ENCODE peak calls at places on chromosomes 4 and X, in eight cellular contexts. X is mammary epithelial cell, U is cardiac muscle cell, H is upper lobe of right lung, B is sigmoid colon, I is A549, W is uterus, J is SK-N-SH. Y is an unnamed sample.

GRCh38 chr4:55854132-55854531 is 684 bp downstream of the EXOC1 start:
- DNase-seq in X (no peak), U (peak), H (no peak), B (no peak), I (no peak), W (no peak), J (peak), Y (no peak)

GRCh38 chr4:8858188-8858924 is 13.3 kb downstream of the HMX1 start:
- DNase-seq in X (no peak), U (no peak), H (no peak), B (no peak), I (no peak), W (no peak), J (no peak), Y (no peak)

GRCh38 chr4:140367738-140368137 is 5.7 kb upstream of the SCOC start:
- DNase-seq in X (peak), U (no peak), H (no peak), B (no peak), I (no peak), W (no peak), J (no peak), Y (no peak)

GRCh38 chr4:8128096-8128856 is 30.3 kb downstream of the ABLIM2 start:
- DNase-seq in X (no peak), U (no peak), H (no peak), B (no peak), I (no peak), W (no peak), J (peak), Y (no peak)

GRCh38 chrX:105820247-105820646 is 2.1 kb upstream of the NRK start:
- DNase-seq in X (no peak), U (no peak), H (no peak), B (no peak), I (no peak), W (no peak), J (no peak), Y (no peak)

GRCh38 chrX:102858826-102859627 is 78.0 kb upstream of the RAB40AL start:
- DNase-seq in X (no peak), U (no peak), H (no peak), B (no peak), I (no peak), W (no peak), J (no peak), Y (no peak)

GRCh38 chrX:68831405-68832100 is 2.7 kb downstream of the EFNB1 start:
- DNase-seq in X (no peak), U (no peak), H (no peak), B (peak), I (no peak), W (no peak), J (no peak), Y (no peak)

GRCh38 chrX:129522184-129523059 is 868 bp downstream of the SMARCA1 start:
- DNase-seq in X (peak), U (peak), H (peak), B (peak), I (peak), W (peak), J (peak), Y (no peak)

GRCh38 chr4:40238700-40239548 is 42.1 kb downstream of the RHOH start:
- DNase-seq in X (no peak), U (no peak), H (no peak), B (no peak), I (no peak), W (no peak), J (no peak), Y (no peak)

GRCh38 chrX:39458779-39459178 is 639.0 kb downstream of the BCOR start:
- DNase-seq in X (no peak), U (no peak), H (no peak), B (no peak), I (no peak), W (no peak), J (no peak), Y (no peak)

GRCh38 chr4:7333801-7334421 is 100.8 kb downstream of the PSAPL1 start:
- DNase-seq in X (no peak), U (no peak), H (no peak), B (no peak), I (no peak), W (no peak), J (no peak), Y (no peak)

GRCh38 chrX:37834937-37835336 is 12.4 kb downstream of the DYNLT3 start:
- DNase-seq in X (no peak), U (no peak), H (no peak), B (no peak), I (no peak), W (no peak), J (no peak), Y (no peak)

GRCh38 chr4:137124278-137124932 is 407.9 kb downstream of the PCDH18 start:
- DNase-seq in X (peak), U (peak), H (no peak), B (no peak), I (peak), W (peak), J (peak), Y (no peak)

GRCh38 chr4:185508162-185508561 is 27.1 kb downstream of the PDLIM3 start:
- DNase-seq in X (peak), U (no peak), H (no peak), B (no peak), I (no peak), W (no peak), J (no peak), Y (no peak)

DNA sequence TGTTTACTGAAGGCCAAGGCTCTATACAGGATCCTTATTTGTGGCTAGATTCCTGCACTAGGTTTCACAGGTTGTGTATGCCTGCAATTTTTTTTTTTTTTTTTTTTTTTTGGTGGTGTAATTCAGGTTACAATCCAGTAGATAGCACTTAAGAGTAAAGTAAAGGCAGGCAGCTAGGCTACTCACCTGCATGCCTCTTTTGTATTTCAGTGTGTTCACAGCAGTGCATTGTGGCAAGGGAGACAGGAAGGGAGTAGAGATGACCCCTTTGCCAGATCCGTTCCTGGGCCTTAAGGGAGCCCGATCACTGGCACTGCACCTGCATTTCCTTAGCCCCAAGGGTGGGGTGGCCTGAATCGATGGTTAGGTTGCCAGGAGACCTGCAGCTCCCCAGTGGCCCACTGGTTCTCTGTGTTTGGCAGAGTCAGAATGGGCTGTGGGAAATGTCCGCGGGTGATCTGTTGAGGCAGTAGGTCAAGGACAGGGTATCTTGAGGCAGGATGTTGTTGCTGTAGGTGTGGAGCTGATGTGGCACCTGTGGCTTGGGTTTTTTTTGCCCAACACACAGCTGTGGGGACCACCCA is 374.9 kb upstream of the AADAT start:
- DNase-seq in X (no peak), U (no peak), H (no peak), B (no peak), I (no peak), W (no peak), J (no peak), Y (no peak)
- TF ChIP-seq CTCF in X (no peak), U (no peak), H (no peak), B (no peak), I (no peak), W (no peak), J (no peak), Y (no peak)

GRCh38 chr4:54062392-54062791 is 2.0 kb downstream of the CHIC2 start:
- DNase-seq in X (no peak), U (no peak), H (no peak), B (no peak), I (no peak), W (no peak), J (no peak), Y (no peak)
- H3K4me3 ChIP-seq in X (peak), U (peak), H (peak), B (peak), I (no peak), W (peak), J (peak), Y (peak)

GRCh38 chr4:20422398-20422797 is 170.7 kb downstream of the SLIT2 start:
- DNase-seq in X (peak), U (peak), H (no peak), B (peak), I (no peak), W (peak), J (peak), Y (peak)
- TF ChIP-seq CTCF in X (peak), U (peak), H (peak), B (peak), I (peak), W (peak), J (peak), Y (peak)

DNA sequence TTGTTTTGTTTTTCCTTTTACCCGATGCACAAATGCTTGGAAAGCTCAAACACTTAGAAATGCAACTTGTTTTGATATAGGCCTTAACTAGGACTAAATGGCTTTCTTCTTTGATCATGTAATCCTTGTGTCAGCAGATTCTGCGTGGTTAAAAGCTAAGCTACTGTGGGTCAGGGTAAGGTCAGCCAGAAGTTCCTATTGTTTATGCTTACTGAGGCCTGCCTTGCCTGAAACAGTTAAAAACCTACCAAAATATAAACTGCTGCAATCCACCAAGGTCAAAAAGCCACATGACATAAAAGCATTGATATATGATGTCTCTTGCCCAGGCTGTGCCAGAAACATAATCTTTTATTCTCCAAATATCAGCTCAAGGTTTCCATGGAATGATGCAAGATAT is 223.4 kb downstream of the FAM47B start:
- DNase-seq in X (no peak), U (peak), H (no peak), B (no peak), I (no peak), W (no peak), J (no peak), Y (no peak)
- H3K4me3 ChIP-seq in X (no peak), U (no peak), H (no peak), B (no peak), I (no peak), W (no peak), J (no peak), Y (no peak)

DNA sequence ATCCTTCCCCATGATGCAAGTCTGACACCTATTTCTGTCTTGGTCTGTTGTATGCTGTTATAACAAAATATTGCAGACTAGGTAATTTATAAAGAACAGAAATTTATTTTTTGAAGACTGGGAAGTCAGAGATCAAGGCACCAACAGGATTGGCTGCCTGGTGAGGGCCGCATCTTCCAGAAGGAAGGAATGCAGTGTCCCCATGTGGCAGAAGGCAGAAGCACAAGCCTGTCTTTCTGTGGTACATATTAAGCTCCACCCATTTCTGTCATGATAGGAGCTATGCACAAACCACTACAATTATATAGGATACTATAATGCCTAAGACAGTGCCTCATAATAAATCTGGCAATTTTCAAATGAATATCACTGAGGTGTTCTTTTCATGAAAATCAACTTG is 502.3 kb upstream of the DIAPH2 start:
- DNase-seq in X (peak), U (peak), H (no peak), B (no peak), I (no peak), W (no peak), J (peak), Y (no peak)
- TF ChIP-seq CTCF in X (peak), U (peak), H (peak), B (no peak), I (no peak), W (no peak), J (peak), Y (peak)

GRCh38 chr4:13544556-13545393 is 467 bp upstream of the NKX3-2 start:
- DNase-seq in X (peak), U (peak), H (peak), B (peak), I (peak), W (peak), J (peak), Y (peak)
- H3K4me3 ChIP-seq in X (peak), U (peak), H (peak), B (peak), I (peak), W (peak), J (peak), Y (peak)

DNA sequence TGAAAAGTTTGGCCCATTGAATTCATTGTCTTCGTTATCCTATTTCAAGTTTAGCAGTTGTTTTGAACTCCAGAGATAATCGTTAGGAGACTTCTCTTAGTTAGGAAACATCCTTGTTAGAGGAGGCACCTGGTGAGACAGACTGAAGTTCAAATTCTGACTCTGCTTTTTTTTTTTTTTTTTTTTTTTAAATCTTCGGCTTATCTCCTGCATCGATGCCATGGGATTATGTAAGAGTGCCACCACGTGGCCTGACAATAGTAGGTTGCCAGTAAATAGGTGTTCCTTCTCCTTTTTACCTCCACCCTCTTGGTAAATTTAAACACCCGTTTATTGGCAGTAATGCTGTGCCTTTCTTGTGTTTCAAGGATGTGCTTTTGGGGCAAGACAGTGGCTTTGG is 149.3 kb downstream of the SOWAHB start:
- DNase-seq in X (no peak), U (no peak), H (no peak), B (no peak), I (peak), W (no peak), J (peak), Y (no peak)
- TF ChIP-seq CTCF in X (peak), U (peak), H (peak), B (no peak), I (peak), W (peak), J (peak), Y (peak)

GRCh38 chr4:78567502-78568075 is 16.0 kb downstream of the ANXA3 start:
- DNase-seq in X (no peak), U (no peak), H (no peak), B (no peak), I (no peak), W (no peak), J (no peak), Y (no peak)

GRCh38 chr4:78566834-78567501 is 15.4 kb downstream of the ANXA3 start:
- DNase-seq in X (peak), U (no peak), H (no peak), B (no peak), I (no peak), W (no peak), J (no peak), Y (peak)

GRCh38 chr4:78568640-78569261 is 17.2 kb downstream of the ANXA3 start:
- DNase-seq in X (no peak), U (no peak), H (no peak), B (no peak), I (no peak), W (no peak), J (no peak), Y (no peak)

GRCh38 chr4:78565971-78566372 is 14.4 kb downstream of the ANXA3 start:
- DNase-seq in X (peak), U (no peak), H (no peak), B (no peak), I (peak), W (no peak), J (no peak), Y (no peak)

DNA sequence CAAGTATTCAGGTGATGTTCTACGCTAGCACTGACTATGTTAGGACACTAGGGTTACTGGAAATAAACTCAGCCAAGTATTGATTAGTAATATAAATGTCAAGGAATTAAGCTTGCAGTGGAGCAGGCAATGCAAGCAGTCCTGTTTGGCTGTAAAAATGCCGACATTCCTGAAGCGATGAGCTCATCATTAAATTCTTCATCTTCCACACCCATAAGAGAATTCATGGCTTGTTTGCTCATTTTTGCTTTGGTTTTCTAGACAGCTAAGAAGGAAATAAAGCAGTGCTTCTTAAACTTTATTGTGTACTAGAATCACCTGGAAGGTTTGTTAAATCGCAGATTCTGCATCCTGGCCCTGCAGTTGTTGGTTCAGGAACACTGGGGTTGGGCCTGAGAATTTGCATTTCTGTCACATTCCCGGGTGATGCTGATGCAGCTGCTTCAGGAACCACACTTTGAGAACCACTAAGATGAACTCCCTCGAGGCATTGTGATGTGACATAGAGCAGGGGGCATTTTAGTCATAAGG is 17.8 kb downstream of the ANXA3 start:
- DNase-seq in X (peak), U (no peak), H (no peak), B (no peak), I (peak), W (no peak), J (no peak), Y (no peak)
- H3K4me3 ChIP-seq in X (no peak), U (no peak), H (no peak), B (no peak), I (peak), W (no peak), J (no peak), Y (no peak)